ENCODE peak calls at places on chromosome 20, in four cellular contexts. Y, Z, Q and X are unnamed samples.
A peak's percentile ranks its signal among the peaks of the same experiment; 100 is the strongest.

GRCh38 chr20:64165866-64166600 is 1.8 kb downstream of the MYT1 start:
- DNase-seq in Z (peak; percentile 56), Y (no peak), Q (no peak), X (peak; percentile 79)

GRCh38 chr20:8557711-8558110 is 425.6 kb downstream of the PLCB1 start:
- DNase-seq in Z (no peak), Y (no peak), Q (no peak), X (no peak)

GRCh38 chr20:19858972-19859371 is 100.9 kb downstream of the RIN2 start:
- DNase-seq in Z (no peak), Q (no peak), Y (peak; percentile 77), X (no peak)

GRCh38 chr20:2101057-2101934 is at the start of gene STK35:
- DNase-seq in Y (peak; percentile 76), Z (peak; percentile 84), Q (no peak), X (peak; percentile 87)

GRCh38 chr20:50041238-50041915 is 58.6 kb downstream of the SNAI1 start:
- DNase-seq in Y (no peak), Q (no peak), Z (no peak), X (no peak)

GRCh38 chr20:58078741-58079522 is 149.5 kb downstream of the ANKRD60 start:
- DNase-seq in Q (no peak), Y (peak; percentile 73), Z (no peak), X (no peak)

GRCh38 chr20:33852971-33853813 is 42.0 kb downstream of the CHMP4B start:
- DNase-seq in Y (no peak), Z (no peak), Q (no peak), X (no peak)

GRCh38 chr20:62485062-62485700 is 9.4 kb upstream of the GATA5 start:
- DNase-seq in Q (no peak), Z (no peak), Y (no peak), X (no peak)

GRCh38 chr20:62727584-62728027 is 19.0 kb downstream of the NTSR1 start:
- DNase-seq in Q (no peak), Z (no peak), Y (no peak), X (no peak)

GRCh38 chr20:37913563-37914366 is 10.8 kb downstream of the VSTM2L start:
- DNase-seq in Z (no peak), Y (no peak), Q (no peak), X (peak; percentile 49)

GRCh38 chr20:31915491-31916280 is 36.2 kb downstream of the PDRG1 start:
- DNase-seq in Z (no peak), Y (no peak), Q (no peak), X (no peak)

GRCh38 chr20:58829531-58829941 is 21.2 kb downstream of the GNAS-AS1 start:
- DNase-seq in Q (no peak), Z (no peak), Y (no peak), X (no peak)

GRCh38 chr20:38723069-38723981 is 961 bp upstream of the SLC32A1 start:
- DNase-seq in Q (no peak), Y (peak; percentile 19), Z (peak; percentile 40), X (peak; percentile 55)

GRCh38 chr20:32487381-32487780 is 97.8 kb downstream of the NOL4L start:
- DNase-seq in Z (no peak), Y (no peak), Q (no peak), X (no peak)

GRCh38 chr20:60053125-60053812 is 95.0 kb downstream of the CDH26 start:
- DNase-seq in Q (no peak), Y (no peak), Z (no peak), X (no peak)

GRCh38 chr20:35871311-35871771 is 83.0 kb downstream of the SCAND1 start:
- DNase-seq in Z (no peak), Q (no peak), Y (peak; percentile 59), X (peak; percentile 45)